ENCODE peak calls at places on chromosomes 3 and 15, in eight cellular contexts. B is gastrocnemius medialis, W is ovary, P is endothelial cell of umbilical vein, G is skeletal muscle cell, U is brain microvascular endothelial cell, X is cardiac muscle cell, I is sigmoid colon. T is an unnamed sample.

GRCh38 chr15:95874625-95875024 is 455.9 kb upstream of the NR2F2 start:
- DNase-seq in W (peak; percentile 26), G (no peak), U (no peak), I (no peak), P (no peak), B (no peak), X (no peak), T (peak; percentile 45)

GRCh38 chr15:58568157-58568571 is 136.4 kb downstream of the LIPC start:
- DNase-seq in P (peak; percentile 63), U (no peak), X (no peak), B (no peak), G (no peak), I (no peak), W (no peak), T (no peak)

GRCh38 chr15:62469478-62469873 is 304.4 kb upstream of the C2CD4B start:
- DNase-seq in I (peak; percentile 68), G (no peak), B (no peak), W (no peak), X (no peak), U (no peak), P (no peak), T (no peak)

GRCh38 chr3:23455775-23456174 is 252.6 kb downstream of the UBE2E2 start:
- DNase-seq in X (no peak), W (no peak), G (peak; percentile 80), B (no peak), I (no peak), P (no peak), U (peak; percentile 65), T (peak; percentile 69)

GRCh38 chr3:125128861-125129501 is 73.2 kb upstream of the HEG1 start:
- DNase-seq in X (no peak), U (peak; percentile 53), B (no peak), P (no peak), W (no peak), G (peak; percentile 68), I (peak; percentile 59), T (peak; percentile 99)

GRCh38 chr3:184531580-184532290 is 29.9 kb upstream of the EPHB3 start:
- DNase-seq in G (no peak), I (peak; percentile 12), P (peak; percentile 41), W (no peak), X (no peak), B (no peak), U (no peak), T (peak; percentile 17)

GRCh38 chr3:129305592-129306091 is 27.0 kb downstream of the HMCES start:
- DNase-seq in G (peak; percentile 69), W (peak; percentile 91), U (peak; percentile 84), X (peak; percentile 95), B (peak; percentile 48), P (peak; percentile 83), I (peak; percentile 96), T (peak; percentile 95)

GRCh38 chr15:95944193-95944592 is 386.3 kb upstream of the NR2F2 start:
- DNase-seq in X (no peak), G (no peak), W (no peak), U (no peak), B (no peak), I (no peak), P (no peak), T (no peak)

GRCh38 chr3:184639351-184639750 is 72.5 kb downstream of the MAGEF1 start:
- DNase-seq in P (no peak), U (no peak), X (no peak), G (no peak), W (no peak), I (no peak), B (no peak), T (no peak)

GRCh38 chr3:168707900-168708299 is 612.2 kb upstream of the GOLIM4 start:
- DNase-seq in G (no peak), W (no peak), P (no peak), I (no peak), B (no peak), U (no peak), X (no peak), T (no peak)

GRCh38 chr3:122555275-122556071 is 8.6 kb downstream of the PARP9 start:
- DNase-seq in B (no peak), G (no peak), W (no peak), U (peak; percentile 40), I (no peak), X (no peak), P (no peak), T (peak; percentile 45)

GRCh38 chr15:74788716-74789151 is 6.9 kb downstream of the CSK start:
- DNase-seq in W (no peak), G (no peak), X (no peak), U (no peak), P (no peak), I (no peak), B (no peak), T (no peak)

GRCh38 chr3:132535575-132536441 is 61.3 kb upstream of the ACKR4 start:
- DNase-seq in B (peak; percentile 30), U (peak; percentile 86), W (peak; percentile 50), I (peak; percentile 84), P (peak; percentile 85), X (peak; percentile 73), G (peak; percentile 65), T (peak; percentile 93)

GRCh38 chr3:94614192-94614591 is 551.3 kb downstream of the NSUN3 start:
- DNase-seq in G (no peak), P (no peak), U (no peak), W (no peak), X (peak; percentile 7), B (no peak), I (no peak), T (no peak)

GRCh38 chr15:62925875-62926274 is 116.7 kb upstream of the TPM1 start:
- DNase-seq in G (no peak), P (no peak), I (no peak), U (no peak), B (no peak), X (no peak), W (no peak), T (no peak)

GRCh38 chr3:194269610-194270145 is 81.5 kb downstream of the CPN2 start:
- DNase-seq in W (peak; percentile 92), B (peak; percentile 37), I (peak; percentile 93), U (peak; percentile 40), G (no peak), P (peak; percentile 85), X (no peak), T (peak; percentile 86)

GRCh38 chr15:90603893-90604292 is 74.2 kb downstream of the CRTC3 start:
- DNase-seq in W (no peak), X (no peak), P (peak; percentile 26), G (no peak), B (no peak), I (no peak), U (peak; percentile 18), T (peak; percentile 27)

GRCh38 chr15:85691350-85692240 is 103.1 kb downstream of the KLHL25 start:
- DNase-seq in I (no peak), U (no peak), G (no peak), X (no peak), W (no peak), B (no peak), P (no peak), T (no peak)

GRCh38 chr15:85693277-85693676 is 101.4 kb downstream of the KLHL25 start:
- DNase-seq in G (no peak), I (no peak), U (no peak), X (no peak), W (no peak), B (no peak), P (no peak), T (no peak)

GRCh38 chr15:85694086-85694485 is 100.6 kb downstream of the KLHL25 start:
- DNase-seq in I (no peak), G (no peak), B (no peak), W (no peak), P (no peak), X (no peak), U (no peak), T (no peak)

GRCh38 chr15:85690546-85691226 is 104.0 kb downstream of the KLHL25 start:
- DNase-seq in U (no peak), I (no peak), P (peak; percentile 58), X (no peak), B (no peak), W (no peak), G (no peak), T (no peak)

DNA sequence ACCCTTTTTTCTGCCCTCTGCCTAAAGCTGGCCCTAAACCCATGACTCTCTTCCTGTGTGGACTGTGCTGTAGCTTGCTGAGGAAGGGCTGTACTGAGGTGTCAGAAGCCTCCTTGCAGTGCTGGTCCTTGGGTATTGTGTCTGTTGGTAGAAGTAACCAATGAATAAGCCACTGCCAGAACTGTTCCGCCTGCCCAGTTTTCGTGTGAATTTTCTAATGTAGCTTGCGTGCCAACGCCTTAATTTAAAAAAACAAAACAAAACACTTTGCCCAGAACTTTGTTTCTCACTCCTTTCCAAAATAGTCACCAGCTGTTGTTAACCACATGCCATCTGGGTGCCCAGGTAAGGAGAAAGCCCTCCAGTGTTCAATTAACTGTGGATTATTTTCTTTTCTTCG is 101.9 kb downstream of the KLHL25 start:
- DNase-seq in U (no peak), P (no peak), B (no peak), W (no peak), X (no peak), G (no peak), I (no peak), T (no peak)
- H3K4me3 ChIP-seq in U (no peak overlapping the region), P (no peak overlapping the region), B (no peak overlapping the region), W (no peak overlapping the region), X (no peak overlapping the region), G (no peak overlapping the region), I (no peak overlapping the region), T (no peak overlapping the region)

GRCh38 chr3:44554626-44555592 is at the start of gene ZKSCAN7:
- DNase-seq in G (no peak), P (peak; percentile 42), W (peak; percentile 54), X (peak; percentile 75), U (peak; percentile 33), B (peak; percentile 5), I (peak; percentile 73), T (peak; percentile 42)
- H3K4me3 ChIP-seq in G (peak within 1 kb of the TSS; percentile 56), P (peak within 1 kb of the TSS; percentile 82), W (peak within 1 kb of the TSS; percentile 58), X (peak within 1 kb of the TSS; percentile 80), U (peak within 1 kb of the TSS; percentile 90), B (peak within 1 kb of the TSS; percentile 86), I (peak within 1 kb of the TSS; percentile 62), T (peak within 1 kb of the TSS; percentile 81)

GRCh38 chr15:40438712-40439111 is 2.0 kb upstream of the BAHD1 start:
- DNase-seq in X (peak; percentile 57), G (no peak), W (peak; percentile 36), U (no peak), B (no peak), P (no peak), I (no peak), T (no peak)

GRCh38 chr15:40436116-40436891 is 4.4 kb upstream of the BAHD1 start:
- DNase-seq in W (peak; percentile 73), P (no peak), B (no peak), I (no peak), U (no peak), G (no peak), X (no peak), T (no peak)

GRCh38 chr15:40436892-40437753 is 3.6 kb upstream of the BAHD1 start:
- DNase-seq in P (no peak), G (no peak), B (no peak), I (no peak), W (peak; percentile 34), X (no peak), U (no peak), T (no peak)

GRCh38 chr15:40437754-40438687 is 2.7 kb upstream of the BAHD1 start:
- DNase-seq in X (no peak), W (peak; percentile 39), U (no peak), B (no peak), G (no peak), P (no peak), I (no peak), T (no peak)

GRCh38 chr15:40435331-40436089 is 5.2 kb upstream of the BAHD1 start:
- DNase-seq in P (no peak), W (peak; percentile 44), I (no peak), U (no peak), B (no peak), G (no peak), X (no peak), T (no peak)
- H3K4me3 ChIP-seq in P (no peak overlapping the region), W (peak overlapping the region; percentile 36), I (no peak overlapping the region), U (no peak overlapping the region), B (peak overlapping the region; percentile 48), G (peak overlapping the region; percentile 45), X (peak overlapping the region; percentile 25), T (peak overlapping the region; percentile 56)

GRCh38 chr15:94703591-94703990 is 472.2 kb downstream of the MCTP2 start:
- DNase-seq in W (no peak), G (no peak), P (peak; percentile 82), B (no peak), X (no peak), I (no peak), U (no peak), T (no peak)
- H3K4me3 ChIP-seq in W (no peak overlapping the region), G (no peak overlapping the region), P (no peak overlapping the region), B (no peak overlapping the region), X (no peak overlapping the region), I (no peak overlapping the region), U (no peak overlapping the region), T (no peak overlapping the region)

T was measured in fibroblast of villous mesenchyme.